ENCODE peak calls at places on chromosomes 13 and 19, in four cellular contexts. T is heart left ventricle; I is naive thymus-derived CD4-positive, alpha-beta T cell; R is breast epithelium. G is an unnamed sample.

GRCh38 chr19:12840091-12841079 is 2.1 kb downstream of the MAST1 start:
- DNase-seq in T (no peak), I (no peak), R (peak; percentile 44), G (peak; percentile 51)

GRCh38 chr19:56096665-56097064 is 24.4 kb downstream of the ZNF787 start:
- DNase-seq in R (no peak), T (peak; percentile 29), I (no peak), G (no peak)

GRCh38 chr19:29098863-29099481 is 114.0 kb downstream of the UQCRFS1 start:
- DNase-seq in I (no peak), R (peak; percentile 24), T (no peak), G (peak; percentile 84)

GRCh38 chr13:97224544-97225324 is 2.6 kb downstream of the MBNL2 start:
- DNase-seq in T (no peak), I (peak; percentile 18), R (peak; percentile 68), G (no peak)

GRCh38 chr13:113091211-113091771 is 14.3 kb upstream of the F7 start:
- DNase-seq in I (no peak), T (peak; percentile 58), R (no peak), G (no peak)

GRCh38 chr19:40104754-40105153 is 14.0 kb upstream of the ZNF780A start:
- DNase-seq in T (no peak), R (no peak), I (no peak), G (no peak)

GRCh38 chr19:46015080-46015960 is 7.5 kb downstream of the PGLYRP1 start:
- DNase-seq in I (peak; percentile 63), T (peak; percentile 84), R (peak; percentile 67), G (peak; percentile 54)

GRCh38 chr13:67278230-67278629 is 48.1 kb upstream of the PCDH9 start:
- DNase-seq in R (no peak), T (no peak), I (no peak), G (no peak)

GRCh38 chr13:40673061-40673397 is 6.6 kb upstream of the FOXO1 start:
- DNase-seq in R (no peak), I (no peak), T (no peak), G (no peak)

GRCh38 chr13:93473441-93474270 is 247.0 kb downstream of the GPC6 start:
- DNase-seq in T (no peak), R (no peak), I (no peak), G (no peak)

GRCh38 chr19:50500060-50500752 is 10.8 kb downstream of the JOSD2 start:
- DNase-seq in T (peak; percentile 84), I (no peak), R (no peak), G (peak; percentile 92)

GRCh38 chr19:10078329-10078728 is 7.8 kb upstream of the SHFL start:
- DNase-seq in T (no peak), R (no peak), I (no peak), G (no peak)

GRCh38 chr13:96238861-96239260 is 149.0 kb downstream of the HS6ST3 start:
- DNase-seq in R (no peak), I (no peak), T (no peak), G (no peak)

GRCh38 chr19:12801466-12802266 is at the start of the genes PRDX2 and THSD8:
- DNase-seq in T (peak; percentile 89), R (no peak), I (peak; percentile 73), G (peak; percentile 89)

GRCh38 chr19:46928951-46929350 is 68.2 kb downstream of the ARHGAP35 start:
- DNase-seq in R (no peak), T (no peak), I (no peak), G (no peak)

GRCh38 chr13:112583592-112584277 is 4.2 kb downstream of the TUBGCP3 start:
- DNase-seq in R (no peak), T (no peak), I (no peak), G (peak; percentile 32)

GRCh38 chr13:43786766-43787517 is at the start of gene ENOX1:
- DNase-seq in T (peak; percentile 87), I (no peak), R (no peak), G (peak; percentile 62)

GRCh38 chr19:368624-369020 is 24.0 kb upstream of the MIER2 start:
- DNase-seq in R (no peak), I (no peak), T (peak; percentile 42), G (no peak)

GRCh38 chr13:113839536-113840204 is 24.2 kb downstream of the GAS6 start:
- DNase-seq in I (no peak), R (no peak), T (peak; percentile 73), G (peak; percentile 11)

GRCh38 chr13:56189439-56189838 is 951.3 kb upstream of the PRR20A start:
- DNase-seq in I (no peak), T (no peak), R (no peak), G (no peak)

GRCh38 chr19:2552859-2553258 is 76.9 kb downstream of the GADD45B start:
- DNase-seq in R (no peak), T (no peak), I (peak; percentile 54), G (no peak)

GRCh38 chr13:87087741-87088140 is 583.4 kb upstream of the SLITRK5 start:
- DNase-seq in R (no peak), I (no peak), T (no peak), G (no peak)

GRCh38 chr13:76745246-76746200 is 140.7 kb downstream of the KCTD12 start:
- DNase-seq in T (no peak), I (no peak), R (no peak), G (no peak)

GRCh38 chr19:8335343-8336071 is 7.6 kb downstream of the KANK3 start:
- DNase-seq in I (no peak), R (no peak), T (no peak), G (no peak)

GRCh38 chr19:47156861-47157454 is 26.3 kb downstream of the SAE1 start:
- DNase-seq in T (no peak), R (no peak), I (peak; percentile 48), G (no peak)

GRCh38 chr13:45851171-45851889 is at the start of gene SIAH3:
- DNase-seq in I (peak; percentile 39), T (no peak), R (no peak), G (no peak)